ENCODE peak calls at places on chromosome 3, in four cellular contexts. Q, G, D and F are unnamed samples.

GRCh38 chr3:111751961-111752360 is 107.1 kb upstream of the PHLDB2 start:
- DNase-seq in Q (peak), G (no peak), D (peak), F (peak)

GRCh38 chr3:153069598-153069997 is 92.4 kb upstream of the RAP2B start:
- DNase-seq in Q (peak), G (no peak), D (no peak), F (no peak)

GRCh38 chr3:37980477-37981347 is 9.9 kb upstream of the VILL start:
- DNase-seq in Q (no peak), G (no peak), D (no peak), F (no peak)

GRCh38 chr3:151290673-151291072 is 12.3 kb upstream of the P2RY14 start:
- DNase-seq in Q (peak), G (peak), D (peak), F (no peak)

GRCh38 chr3:129248286-129248979 is 973 bp upstream of the COPG1 start:
- DNase-seq in Q (no peak), G (no peak), D (no peak), F (no peak)

GRCh38 chr3:148528024-148528423 is 169.7 kb upstream of the AGTR1 start:
- DNase-seq in Q (peak), G (no peak), D (peak), F (no peak)

GRCh38 chr3:174958671-174959328 is 99.7 kb downstream of the NAALADL2 start:
- DNase-seq in Q (peak), G (no peak), D (peak), F (no peak)

GRCh38 chr3:56421205-56421604 is 47.1 kb downstream of the ERC2 start:
- DNase-seq in Q (peak), G (no peak), D (no peak), F (no peak)

GRCh38 chr3:140922634-140923033 is 19.0 kb upstream of the SLC25A36 start:
- DNase-seq in Q (peak), G (no peak), D (peak), F (no peak)

GRCh38 chr3:141942006-141942405 is 65.6 kb downstream of the ATP1B3 start:
- DNase-seq in Q (no peak), G (no peak), D (no peak), F (no peak)

GRCh38 chr3:187567741-187568140 is 102.5 kb downstream of the SST start:
- DNase-seq in Q (peak), G (no peak), D (no peak), F (peak)

GRCh38 chr3:194503101-194503531 is 16.3 kb upstream of the ATP13A3 start:
- DNase-seq in Q (peak), G (no peak), D (peak), F (peak)

GRCh38 chr3:44883999-44884431 is 9.6 kb downstream of the TGM4 start:
- DNase-seq in Q (peak), G (peak), D (peak), F (peak)

DNA sequence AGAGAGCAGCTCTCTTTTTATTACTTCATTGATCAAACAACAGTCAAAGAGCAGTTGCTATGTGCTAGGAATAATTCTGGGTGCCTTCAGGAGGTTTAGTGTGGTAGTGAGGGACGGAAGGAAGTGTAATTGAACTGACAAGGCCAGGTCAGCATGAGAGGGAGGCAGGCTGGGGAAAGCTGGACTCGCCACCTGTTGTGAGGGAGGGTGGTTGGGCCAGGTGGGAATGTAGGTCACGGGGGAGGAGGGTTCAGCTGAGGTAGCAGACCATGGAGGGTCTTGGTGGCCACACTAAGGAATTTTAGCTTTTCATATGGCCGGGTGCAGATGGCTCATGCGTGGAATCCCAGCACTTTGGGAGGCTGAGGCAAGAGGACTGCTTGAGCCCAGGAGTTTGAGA is 1.5 kb upstream of the MAP6D1 start:
- DNase-seq in Q (no peak), G (no peak), D (no peak), F (no peak)
- H3K4me3 ChIP-seq in Q (no peak), G (no peak), D (no peak), F (no peak)

DNA sequence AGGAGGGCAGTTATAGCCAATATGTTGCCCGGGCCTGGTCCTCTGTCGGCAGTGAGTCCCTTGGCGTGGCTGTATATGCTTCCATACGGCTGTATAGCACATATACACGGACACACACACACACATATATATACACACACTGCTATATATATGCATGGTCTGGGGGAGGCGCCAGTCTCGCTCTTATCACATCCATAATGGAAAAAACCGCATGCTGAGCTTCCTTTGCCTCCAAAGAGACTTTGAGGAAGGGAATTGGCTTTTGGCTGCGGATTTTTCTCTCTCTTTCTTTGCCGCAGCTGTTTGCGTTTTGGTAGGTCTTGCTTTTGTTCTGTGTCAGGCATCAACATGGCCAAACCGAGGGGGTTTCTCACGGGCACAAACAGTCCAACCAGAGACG is 11.3 kb upstream of the TMEM115 start:
- DNase-seq in Q (peak), G (no peak), D (peak), F (no peak)
- TF ChIP-seq CTCF in Q (no peak), G (peak), D (no peak), F (peak)

GRCh38 chr3:87792193-87792531 is 266.6 kb downstream of the CGGBP1 start:
- DNase-seq in Q (no peak), G (no peak), D (no peak), F (no peak)
- H3K4me3 ChIP-seq in Q (no peak), G (no peak), D (no peak), F (no peak)

DNA sequence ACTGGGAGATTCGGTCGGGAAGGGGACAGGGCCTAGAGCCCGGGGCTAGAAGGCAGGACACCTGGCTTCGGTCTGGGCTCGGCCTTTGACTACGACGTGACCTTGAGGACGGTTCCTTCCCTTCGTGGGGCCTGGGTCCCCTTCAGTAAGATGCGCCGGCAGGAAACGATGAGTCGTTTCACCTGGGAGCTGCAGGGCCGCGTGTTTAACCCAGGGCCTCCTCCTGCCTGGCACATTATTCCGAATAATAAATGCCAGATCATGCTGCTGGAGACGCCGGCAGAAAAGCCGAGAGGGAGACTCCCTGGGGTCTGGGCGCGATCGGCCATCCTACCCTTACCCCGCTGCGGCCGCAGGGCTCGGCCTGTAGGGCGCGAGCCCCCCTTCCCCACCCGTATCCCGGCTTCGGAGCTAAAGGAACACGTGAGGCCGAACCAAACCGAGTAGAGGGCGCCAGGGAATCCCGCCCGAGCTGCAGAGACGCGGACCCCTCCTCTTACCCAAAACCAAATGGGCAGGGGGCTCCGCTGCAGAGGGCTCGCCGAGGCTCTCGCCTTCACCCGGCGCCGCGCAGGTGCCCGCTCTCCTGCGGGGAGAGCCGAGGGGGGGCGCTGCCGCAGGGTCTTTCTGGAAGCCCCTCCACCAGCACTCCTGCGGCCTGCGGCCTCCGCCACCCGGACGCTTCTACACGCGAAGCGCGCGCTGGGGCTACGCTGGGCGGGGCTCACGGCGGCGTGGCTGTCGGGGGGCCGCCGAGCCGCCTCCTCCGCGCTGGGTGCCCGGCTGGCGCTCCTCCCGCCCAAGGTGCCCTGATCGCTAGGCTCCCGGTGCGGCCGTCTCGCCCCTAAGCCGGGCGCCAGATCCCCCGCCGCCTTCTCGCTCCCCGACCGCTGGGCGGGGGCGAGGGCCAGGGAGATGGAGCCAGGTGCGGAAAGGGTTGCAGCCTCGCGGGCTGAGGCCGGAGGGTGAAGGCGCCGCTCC is at the start of gene BDH1:
- DNase-seq in Q (no peak), G (no peak), D (no peak), F (no peak)
- TF ChIP-seq CTCF in Q (no peak), G (no peak), D (no peak), F (no peak)

DNA sequence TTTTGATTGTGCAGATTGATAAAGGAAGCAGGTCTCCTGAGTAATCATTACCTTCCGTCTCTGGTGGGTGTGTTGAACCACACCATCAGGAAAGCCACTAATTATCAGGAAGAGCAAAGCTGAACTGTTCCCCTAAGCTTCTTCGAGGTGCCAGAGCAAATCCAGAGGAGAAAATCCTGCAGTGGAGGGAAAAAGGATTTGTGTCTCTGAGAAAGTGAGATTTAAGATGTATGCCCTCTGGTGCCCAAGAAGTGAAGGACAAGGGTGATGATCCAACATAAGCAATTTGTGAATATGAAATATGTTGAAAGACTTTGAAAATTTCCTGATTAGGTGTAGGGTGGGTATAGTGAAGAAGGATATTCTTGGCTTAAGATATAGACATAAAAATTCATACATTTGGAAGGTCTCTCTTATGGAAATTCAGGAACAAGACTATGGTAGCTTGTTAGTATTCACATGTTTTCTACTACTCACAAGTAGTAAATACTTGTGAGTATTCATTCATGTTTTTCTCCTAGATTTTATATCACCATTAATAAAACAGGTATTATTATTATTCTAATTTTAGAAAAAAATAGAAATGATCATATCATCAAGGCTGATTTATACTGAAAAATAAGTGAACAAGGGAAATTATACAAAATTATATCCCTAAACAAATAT is 34.8 kb downstream of the COMMD2 start:
- DNase-seq in Q (peak), G (peak), D (peak), F (peak)
- H3K4me3 ChIP-seq in Q (no peak), G (no peak), D (no peak), F (no peak)